ENCODE peak calls at places on chromosomes 16 and 17, in ten cellular contexts. F is CD8-positive, alpha-beta memory T cell; A is A673; T is astrocyte; S is MM.1S; H is testis; J is hepatocyte; V is left lung; G is fibroblast of lung; O is CD4-positive, CD25-positive, alpha-beta regulatory T cell. E is an unnamed sample.
A peak's percentile ranks its signal among the peaks of the same experiment; 100 is the strongest.

GRCh38 chr16:3317315-3317999 is 12.2 kb downstream of the ZNF75A start:
- DNase-seq in A (no peak), T (peak; percentile 18), S (no peak), J (no peak), V (no peak), G (peak; percentile 18), F (no peak), H (no peak), O (peak; percentile 26), E (no peak)

GRCh38 chr16:53054670-53055485 is at the start of gene CHD9:
- DNase-seq in T (peak; percentile 58), G (peak; percentile 78), H (peak; percentile 87), A (peak; percentile 94), V (peak; percentile 96), J (peak; percentile 95), F (peak; percentile 79), S (peak; percentile 88), O (peak; percentile 83), E (peak; percentile 94)

GRCh38 chr16:84813141-84813933 is 6.4 kb upstream of the CRISPLD2 start:
- DNase-seq in G (peak; percentile 50), A (no peak), T (peak; percentile 45), J (no peak), S (no peak), O (no peak), V (peak; percentile 31), H (no peak), F (no peak), E (no peak)

GRCh38 chr16:81293909-81294802 is 20.6 kb upstream of the GAN start:
- DNase-seq in J (peak; percentile 45), V (no peak), H (no peak), O (no peak), A (no peak), G (peak; percentile 89), F (no peak), T (peak; percentile 88), S (no peak), E (no peak)

GRCh38 chr17:43020789-43021738 is 1.1 kb downstream of the VAT1 start:
- DNase-seq in H (peak; percentile 90), A (no peak), V (peak; percentile 85), F (peak; percentile 43), J (peak; percentile 85), G (peak; percentile 58), O (no peak), S (no peak), T (peak; percentile 39), E (peak; percentile 93)

GRCh38 chr16:58850019-58850626 is 116.0 kb upstream of the GOT2 start:
- DNase-seq in V (no peak), F (no peak), O (no peak), G (no peak), T (no peak), A (no peak), J (no peak), H (no peak), S (no peak), E (no peak)

GRCh38 chr17:30323262-30323894 is 10.5 kb downstream of the TMIGD1 start:
- DNase-seq in S (no peak), V (no peak), F (peak; percentile 83), J (no peak), A (no peak), G (no peak), T (no peak), H (no peak), O (no peak), E (no peak)

GRCh38 chr17:76527430-76528111 is 9.9 kb downstream of the CYGB start:
- DNase-seq in J (peak; percentile 81), H (peak; percentile 64), A (no peak), V (peak; percentile 89), T (peak; percentile 83), O (peak; percentile 63), S (no peak), F (peak; percentile 74), G (peak; percentile 89), E (peak; percentile 89)

GRCh38 chr16:55331648-55332185 is 7.7 kb downstream of the IRX6 start:
- DNase-seq in F (no peak), J (no peak), T (no peak), O (no peak), H (no peak), G (no peak), V (no peak), A (no peak), S (no peak), E (peak; percentile 41)

GRCh38 chr16:55329791-55330190 is 5.8 kb downstream of the IRX6 start:
- DNase-seq in A (no peak), F (no peak), H (no peak), V (no peak), S (no peak), T (no peak), J (no peak), G (no peak), O (no peak), E (no peak)

GRCh38 chr16:55326261-55326802 is 2.3 kb downstream of the IRX6 start:
- DNase-seq in T (no peak), F (no peak), V (peak; percentile 82), G (no peak), H (no peak), A (no peak), S (no peak), J (no peak), O (no peak), E (peak; percentile 33)

GRCh38 chr16:55330726-55331647 is 7.0 kb downstream of the IRX6 start:
- DNase-seq in O (no peak), V (peak; percentile 79), J (no peak), G (no peak), H (no peak), F (no peak), S (no peak), T (no peak), A (no peak), E (peak; percentile 64)

DNA sequence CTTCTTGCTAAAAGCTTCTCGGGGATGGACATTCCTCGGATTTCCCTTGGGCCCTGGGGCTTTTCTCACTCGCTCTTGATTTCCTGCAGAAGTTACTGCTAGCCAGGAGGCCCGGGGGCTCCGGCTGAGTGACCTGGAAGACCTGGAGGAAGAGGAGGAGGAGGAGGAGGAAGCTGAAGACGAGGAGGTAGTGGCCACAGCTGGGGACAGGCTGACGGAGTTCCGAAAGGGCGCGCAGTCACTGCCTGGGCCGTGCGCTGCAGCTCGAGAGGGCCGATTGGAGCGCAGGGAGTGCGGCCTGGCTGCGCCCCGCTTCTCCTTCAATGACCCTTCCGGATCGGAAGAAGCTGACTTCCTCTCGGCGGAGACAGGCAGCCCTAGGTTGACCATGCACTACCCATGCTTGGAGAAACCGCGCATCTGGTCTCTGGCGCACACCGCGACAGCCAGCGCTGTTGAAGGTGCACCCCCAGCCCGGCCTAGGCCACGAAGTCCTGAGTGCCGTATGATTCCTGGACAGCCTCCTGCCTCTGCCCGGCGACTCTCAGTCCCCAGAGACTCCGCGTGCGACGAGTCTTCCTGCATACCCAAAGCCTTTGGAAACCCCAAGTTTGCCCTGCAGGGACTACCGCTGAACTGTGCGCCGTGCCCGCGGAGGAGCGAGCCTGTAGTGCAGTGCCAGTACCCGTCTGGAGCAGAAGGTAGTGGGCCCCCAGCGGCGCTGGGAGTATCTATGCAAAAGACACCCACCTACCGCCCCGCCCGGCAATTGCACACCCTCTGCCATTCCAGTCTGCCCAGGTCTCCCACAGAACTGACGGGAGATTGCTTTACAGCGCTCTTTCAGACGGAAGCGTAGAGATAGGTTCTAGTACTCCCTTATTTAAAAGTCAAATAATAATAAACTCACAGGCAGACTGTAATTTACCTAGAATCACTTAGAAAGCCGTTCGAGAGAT is 4.9 kb downstream of the IRX6 start:
- DNase-seq in F (no peak), S (no peak), H (no peak), O (no peak), G (no peak), V (peak; percentile 74), J (no peak), A (no peak), T (no peak), E (peak; percentile 56)
- H3K4me3 ChIP-seq in F (no peak overlapping the region), S (no peak overlapping the region), H (no peak overlapping the region), O (no peak overlapping the region), G (no peak overlapping the region), V (no peak overlapping the region), J (no peak overlapping the region), A (no peak overlapping the region), T (no peak overlapping the region), E (peak overlapping the region; percentile 12)

GRCh38 chr17:50977487-50978159 is 111.5 kb upstream of the TOB1 start:
- DNase-seq in S (no peak), T (no peak), O (no peak), F (no peak), J (no peak), G (no peak), A (no peak), H (no peak), V (no peak), E (no peak)

GRCh38 chr17:50973557-50974494 is 107.7 kb upstream of the TOB1 start:
- DNase-seq in F (no peak), G (no peak), V (no peak), A (no peak), S (no peak), H (no peak), O (no peak), T (no peak), J (no peak), E (no peak)

GRCh38 chr17:50976951-50977472 is 110.9 kb upstream of the TOB1 start:
- DNase-seq in V (no peak), G (no peak), J (no peak), S (no peak), T (no peak), O (peak; percentile 27), A (peak; percentile 52), F (no peak), H (no peak), E (no peak)

GRCh38 chr17:50981279-50981678 is 115.1 kb upstream of the TOB1 start:
- DNase-seq in S (no peak), G (no peak), V (no peak), A (no peak), J (no peak), T (no peak), H (no peak), O (no peak), F (no peak), E (no peak)

GRCh38 chr17:50979524-50979927 is 113.4 kb upstream of the TOB1 start:
- DNase-seq in O (no peak), V (no peak), J (no peak), F (no peak), H (no peak), G (no peak), S (no peak), T (no peak), A (no peak), E (no peak)
- H3K36me3 ChIP-seq in O (peaks cover 66% of the 10 kb centered on the region), V (peaks cover 99% of the 10 kb centered on the region), J (no peaks in the 10 kb centered on the region), F (peaks cover 9% of the 10 kb centered on the region), H (no peaks in the 10 kb centered on the region), G (peaks cover 9% of the 10 kb centered on the region), S (peaks cover 7% of the 10 kb centered on the region), T (peaks cover 35% of the 10 kb centered on the region), A (peaks cover 15% of the 10 kb centered on the region), E (peaks cover 7% of the 10 kb centered on the region)

DNA sequence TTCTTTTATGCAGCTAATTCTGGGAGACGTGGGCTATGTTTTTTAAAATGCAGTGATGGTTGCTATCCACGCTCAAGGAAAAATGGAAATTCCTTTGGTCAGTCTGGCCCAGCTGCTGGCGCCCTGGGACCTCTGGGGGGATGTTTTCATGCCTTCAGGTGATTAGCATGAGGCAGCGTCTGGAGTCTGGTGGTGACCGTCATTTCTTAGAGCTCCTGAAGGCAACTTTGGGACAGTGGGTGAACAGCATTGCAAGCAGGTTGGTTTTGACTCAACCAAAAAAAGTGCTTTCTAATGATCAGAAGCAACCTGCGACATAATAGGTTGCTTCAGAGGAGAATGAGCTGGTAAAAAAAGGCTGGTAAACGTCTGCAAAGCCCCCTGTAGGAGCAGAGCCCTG is 82.3 kb downstream of the RPA1 start:
- DNase-seq in F (no peak), J (no peak), H (no peak), V (peak; percentile 10), T (no peak), S (no peak), O (no peak), G (no peak), A (no peak), E (no peak)
- H3K27me3 ChIP-seq in F (peaks cover 28% of the 10 kb centered on the region), J (peaks cover 66% of the 10 kb centered on the region), H (no peaks in the 10 kb centered on the region), V (peaks cover 32% of the 10 kb centered on the region), T (peaks cover 50% of the 10 kb centered on the region), S (peaks cover 95% of the 10 kb centered on the region), O (peaks cover 21% of the 10 kb centered on the region), G (peaks cover 19% of the 10 kb centered on the region), A (no peaks in the 10 kb centered on the region), E (peaks cover 32% of the 10 kb centered on the region)

GRCh38 chr16:71287903-71288302 is 1.3 kb downstream of the CMTR2 start:
- DNase-seq in V (no peak), O (no peak), S (no peak), T (no peak), A (no peak), F (no peak), J (peak; percentile 26), H (no peak), G (no peak), E (no peak)
- H3K4me3 ChIP-seq in V (no peak overlapping the region), O (peak overlapping the region; percentile 83), S (peak overlapping the region; percentile 86), T (peak overlapping the region; percentile 82), A (no peak overlapping the region), F (peak overlapping the region; percentile 76), J (peak overlapping the region; percentile 41), H (no peak overlapping the region), G (peak overlapping the region; percentile 78), E (no peak overlapping the region)

E was measured in H7.